ENCODE peak calls at places on chromosomes 3 and 15, in nine cellular contexts. R, P, K, N, F, A, D, X and Q are unnamed samples.

GRCh38 chr3:133977568-133977967 is 52.2 kb downstream of the SLCO2A1 start:
- DNase-seq in R (no peak), P (no peak), K (peak), N (no peak), F (no peak), A (no peak), D (no peak), X (no peak), Q (no peak)

GRCh38 chr15:78257681-78258080 is 6.7 kb upstream of the DNAJA4 start:
- DNase-seq in R (no peak), P (no peak), K (no peak), N (no peak), F (no peak), A (no peak), D (no peak), X (no peak), Q (no peak)

GRCh38 chr3:13325092-13325491 is 95.0 kb downstream of the NUP210 start:
- DNase-seq in R (no peak), P (no peak), K (no peak), N (no peak), F (no peak), A (no peak), D (no peak), X (no peak), Q (no peak)

GRCh38 chr3:169420429-169420828 is 243.1 kb downstream of the MECOM start:
- DNase-seq in R (no peak), P (no peak), K (no peak), N (no peak), F (no peak), A (no peak), D (no peak), X (no peak), Q (no peak)

GRCh38 chr15:27414168-27414870 is 443.3 kb downstream of the GABRG3 start:
- DNase-seq in R (no peak), P (no peak), K (no peak), N (no peak), F (no peak), A (no peak), D (no peak), X (no peak), Q (no peak)

GRCh38 chr3:65439641-65440040 is 599.1 kb downstream of the MAGI1 start:
- DNase-seq in R (peak), P (peak), K (peak), N (no peak), F (no peak), A (no peak), D (peak), X (peak), Q (no peak)

GRCh38 chr15:38389924-38390542 is 63.9 kb upstream of the FAM98B start:
- DNase-seq in R (peak), P (peak), K (peak), N (no peak), F (peak), A (peak), D (peak), X (peak), Q (peak)

GRCh38 chr15:32683906-32684584 is 33.8 kb upstream of the GREM1 start:
- DNase-seq in R (no peak), P (no peak), K (no peak), N (no peak), F (no peak), A (no peak), D (peak), X (peak), Q (no peak)

GRCh38 chr3:178500631-178501030 is 35.6 kb upstream of the KCNMB2 start:
- DNase-seq in R (no peak), P (no peak), K (no peak), N (no peak), F (no peak), A (no peak), D (no peak), X (no peak), Q (no peak)

GRCh38 chr15:39135989-39136388 is 444.9 kb upstream of the THBS1 start:
- DNase-seq in R (no peak), P (no peak), K (no peak), N (no peak), F (no peak), A (no peak), D (peak), X (no peak), Q (no peak)

GRCh38 chr3:122392868-122393844 is 9.2 kb downstream of the FAM162A start:
- DNase-seq in R (no peak), P (peak), K (no peak), N (no peak), F (no peak), A (no peak), D (peak), X (no peak), Q (no peak)

GRCh38 chr15:63050737-63051700 is 8.5 kb downstream of the TPM1 start:
- DNase-seq in R (no peak), P (no peak), K (no peak), N (no peak), F (no peak), A (no peak), D (peak), X (no peak), Q (no peak)

GRCh38 chr3:187807086-187807862 is 62.0 kb upstream of the BCL6 start:
- DNase-seq in R (no peak), P (no peak), K (no peak), N (no peak), F (no peak), A (no peak), D (peak), X (no peak), Q (no peak)

GRCh38 chr3:136305879-136306278 is 55.7 kb downstream of the PCCB start:
- DNase-seq in R (no peak), P (no peak), K (no peak), N (no peak), F (no peak), A (no peak), D (peak), X (no peak), Q (no peak)

GRCh38 chr15:79003301-79003700 is 58.5 kb upstream of the CTSH start:
- DNase-seq in R (no peak), P (no peak), K (no peak), N (peak), F (no peak), A (no peak), D (no peak), X (no peak), Q (no peak)

GRCh38 chr3:40800343-40800742 is 275.6 kb downstream of the ZNF621 start:
- DNase-seq in R (peak), P (peak), K (peak), N (no peak), F (no peak), A (peak), D (peak), X (peak), Q (no peak)

DNA sequence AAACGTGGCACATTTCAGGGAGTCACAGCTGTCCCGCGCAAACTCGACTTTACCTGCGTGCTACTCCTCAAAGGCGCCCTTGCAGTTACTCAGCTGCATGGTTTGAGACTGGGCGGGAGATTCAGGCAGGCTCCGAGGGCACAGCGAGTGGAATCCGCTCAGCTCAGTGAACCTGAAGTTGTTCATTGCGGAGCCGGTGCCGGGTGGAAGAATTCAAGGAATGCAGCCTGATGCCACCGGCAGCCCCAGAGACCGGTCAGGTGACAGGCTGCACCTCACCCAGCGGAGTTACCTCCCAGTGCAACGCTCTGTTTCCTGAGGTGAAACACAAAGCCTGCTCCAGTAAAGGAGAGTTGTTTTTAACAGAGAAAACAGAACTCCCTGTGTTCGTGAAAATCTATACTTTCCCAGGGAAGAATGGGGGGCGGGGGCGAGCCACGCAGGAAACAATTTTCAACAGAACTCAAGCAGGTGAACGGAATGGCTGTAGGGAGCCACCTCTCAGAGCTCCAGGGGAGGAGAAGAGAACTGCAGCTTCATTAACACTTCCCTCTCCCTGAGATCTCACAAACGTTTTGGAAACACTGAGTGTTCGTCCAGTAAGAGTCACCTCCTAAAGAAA is 3.8 kb downstream of the VEPH1 start:
- DNase-seq in R (peak), P (peak), K (peak), N (no peak), F (no peak), A (no peak), D (no peak), X (peak), Q (peak)
- TF ChIP-seq CTCF in R (no peak), P (no peak), K (peak), N (no peak), F (no peak), A (no peak), D (peak), X (peak), Q (no peak)

DNA sequence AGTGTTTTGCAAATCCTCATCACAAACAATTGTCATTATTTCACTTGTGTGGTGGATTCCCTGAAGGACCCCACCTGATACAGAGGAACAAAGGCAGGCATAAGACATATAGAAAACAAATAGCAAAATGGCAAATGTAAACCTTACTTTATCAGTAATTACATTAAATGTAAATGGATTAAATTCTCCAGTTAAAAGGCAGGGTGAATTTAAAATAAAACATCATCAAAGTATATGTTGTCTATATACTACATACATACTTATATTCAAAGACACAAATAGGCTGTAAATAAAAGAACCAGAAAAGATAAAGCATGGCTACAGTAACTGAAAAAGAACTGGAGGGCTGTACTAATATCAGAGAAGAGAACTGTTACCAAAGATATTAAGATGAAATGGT is 117.3 kb downstream of the RFX7 start:
- DNase-seq in R (no peak), P (no peak), K (no peak), N (no peak), F (no peak), A (no peak), D (no peak), X (no peak), Q (no peak)
- TF ChIP-seq CTCF in R (no peak), P (no peak), K (no peak), N (no peak), F (no peak), A (no peak), D (no peak), X (no peak), Q (no peak)

DNA sequence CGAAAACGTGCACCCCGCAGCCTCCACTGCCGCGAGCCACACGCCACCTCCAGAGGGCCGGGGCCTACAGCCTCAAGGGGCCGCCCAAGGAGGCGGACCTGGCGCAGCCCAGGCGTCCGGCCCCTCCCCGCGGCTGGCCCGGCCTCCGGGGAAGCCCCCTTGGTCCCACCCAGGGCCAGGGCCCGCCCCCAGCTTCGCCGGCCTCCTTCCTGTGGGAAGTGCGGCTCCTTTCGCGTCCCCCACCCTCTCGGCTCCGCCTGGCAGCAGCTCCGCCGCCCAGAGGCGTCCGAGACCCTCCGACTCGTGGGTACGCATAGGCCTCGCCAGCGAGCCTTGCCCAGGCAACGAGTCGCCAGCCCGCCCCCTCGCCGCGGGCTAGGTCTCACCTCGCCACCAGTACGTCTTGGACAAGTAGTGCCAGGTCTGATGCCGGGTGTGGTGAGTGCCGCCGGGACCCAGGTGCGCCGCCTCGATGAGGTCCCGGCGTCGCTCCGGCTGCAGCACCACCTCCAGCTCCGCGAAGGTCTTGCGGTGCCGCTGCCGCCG is 640 bp downstream of the ZBTB11 start:
- DNase-seq in R (peak), P (peak), K (peak), N (peak), F (peak), A (peak), D (peak), X (peak), Q (peak)
- TF ChIP-seq CTCF in R (no peak), P (no peak), K (no peak), N (peak), F (no peak), A (no peak), D (no peak), X (peak), Q (no peak)

GRCh38 chr15:54820098-54820497 is 376.6 kb downstream of the RSL24D1 start:
- DNase-seq in R (no peak), P (no peak), K (no peak), N (no peak), F (no peak), A (no peak), D (no peak), X (no peak), Q (no peak)

GRCh38 chr15:54812383-54812782 is 384.4 kb downstream of the RSL24D1 start:
- DNase-seq in R (no peak), P (no peak), K (no peak), N (no peak), F (no peak), A (no peak), D (no peak), X (no peak), Q (no peak)

GRCh38 chr15:54816406-54816805 is 380.3 kb downstream of the RSL24D1 start:
- DNase-seq in R (no peak), P (no peak), K (no peak), N (no peak), F (no peak), A (no peak), D (no peak), X (no peak), Q (no peak)

GRCh38 chr15:54810496-54810895 is 386.2 kb downstream of the RSL24D1 start:
- DNase-seq in R (no peak), P (no peak), K (no peak), N (no peak), F (no peak), A (no peak), D (no peak), X (no peak), Q (no peak)

DNA sequence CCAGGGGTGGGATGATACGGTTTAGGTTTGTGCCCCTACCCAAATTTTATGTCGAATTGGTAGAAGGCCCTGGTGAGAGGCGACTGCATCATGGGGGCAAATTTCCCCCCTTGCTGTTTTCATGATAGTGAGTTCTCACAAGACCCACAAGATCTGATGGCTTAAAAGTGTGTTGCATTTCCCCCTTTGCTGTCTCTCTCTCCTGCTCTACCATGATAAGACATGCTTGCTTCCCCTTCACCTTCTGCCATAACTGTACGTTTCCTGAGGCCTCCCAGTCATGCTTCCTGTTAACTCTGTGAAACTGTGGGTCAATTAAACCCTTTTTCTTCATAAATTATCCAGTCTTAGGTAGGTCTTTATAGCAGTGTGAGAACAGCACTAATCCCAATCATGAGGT is 381.2 kb downstream of the RSL24D1 start:
- DNase-seq in R (no peak), P (no peak), K (no peak), N (no peak), F (no peak), A (no peak), D (no peak), X (no peak), Q (no peak)
- TF ChIP-seq CTCF in R (no peak), P (no peak), K (no peak), N (no peak), F (no peak), A (no peak), D (no peak), X (no peak), Q (no peak)

DNA sequence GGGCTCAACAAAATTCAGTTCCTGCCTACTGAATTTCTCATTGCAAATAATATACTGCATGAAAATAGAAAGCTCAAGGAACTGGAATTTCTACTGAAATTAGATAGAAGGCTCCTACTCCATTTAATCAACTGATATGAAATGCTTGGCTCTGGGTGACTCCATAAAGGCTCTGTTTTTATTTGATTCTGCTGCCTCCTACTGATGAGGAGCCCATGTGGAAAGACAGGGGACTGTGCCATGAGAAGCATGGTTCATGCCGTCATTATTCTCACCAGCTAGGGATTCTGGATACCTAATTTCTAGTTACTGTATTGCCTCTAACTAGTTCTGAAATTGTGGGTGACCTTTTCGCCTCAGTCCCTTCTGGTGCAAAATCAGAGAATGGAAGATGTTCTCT is 366.2 kb upstream of the DPH6 start:
- DNase-seq in R (no peak), P (no peak), K (no peak), N (no peak), F (no peak), A (no peak), D (peak), X (no peak), Q (no peak)
- TF ChIP-seq CTCF in R (peak), P (no peak), K (no peak), N (peak), F (no peak), A (no peak), D (peak), X (no peak), Q (no peak)

GRCh38 chr15:19987389-19988048 is 554.1 kb downstream of the GOLGA6L6 start:
- DNase-seq in R (no peak), P (no peak), K (no peak), N (no peak), F (no peak), A (no peak), D (no peak), X (no peak), Q (no peak)
- TF ChIP-seq CTCF in R (no peak), P (no peak), K (no peak), N (peak), F (no peak), A (no peak), D (no peak), X (no peak), Q (no peak)